ENCODE peak calls at places on chromosomes 3 and 15, in ten cellular contexts. A is left ventricle myocardium inferior, O is astrocyte of the spinal cord, Z is HFFc6, F is AG10803, S is D721Med, B is glutamatergic neuron, N is AG09309, W is heart right ventricle, Q is kidney epithelial cell. H is an unnamed sample.
A peak's percentile ranks its signal among the peaks of the same experiment; 100 is the strongest.

GRCh38 chr3:42032693-42033349 is 58.3 kb upstream of the TRAK1 start:
- DNase-seq in F (peak; percentile 100), A (peak; percentile 46), Q (peak; percentile 85), Z (peak; percentile 97), N (peak; percentile 99), B (peak; percentile 56), W (peak; percentile 39), S (no peak), O (peak; percentile 94), H (peak; percentile 80)

GRCh38 chr15:58538901-58539300 is 107.1 kb downstream of the LIPC start:
- DNase-seq in O (no peak), Q (no peak), F (no peak), W (no peak), Z (no peak), N (no peak), A (no peak), B (no peak), S (no peak), H (no peak)

GRCh38 chr3:55434789-55435188 is 52.3 kb downstream of the WNT5A start:
- DNase-seq in O (no peak), Q (no peak), F (no peak), A (no peak), W (no peak), B (no peak), Z (peak; percentile 17), S (no peak), N (no peak), H (no peak)

GRCh38 chr3:11096266-11097135 is 57.8 kb upstream of the HRH1 start:
- DNase-seq in F (peak; percentile 80), Q (peak; percentile 76), N (peak; percentile 57), S (peak; percentile 34), O (peak; percentile 96), A (peak; percentile 70), W (peak; percentile 61), Z (peak; percentile 79), B (peak; percentile 55), H (peak; percentile 90)

GRCh38 chr3:53719796-53720195 is 126.4 kb downstream of the CHDH start:
- DNase-seq in B (no peak), N (no peak), S (peak; percentile 79), F (no peak), Z (no peak), Q (no peak), W (no peak), A (no peak), O (no peak), H (no peak)

GRCh38 chr3:158847885-158848284 is 46.0 kb downstream of the MFSD1 start:
- DNase-seq in F (no peak), A (no peak), O (no peak), B (no peak), N (no peak), W (no peak), S (no peak), Z (no peak), Q (no peak), H (no peak)

GRCh38 chr3:184262927-184263179 is 1.5 kb upstream of the CAMK2N2 start:
- DNase-seq in Z (no peak), W (no peak), F (no peak), B (no peak), A (no peak), O (no peak), N (no peak), Q (no peak), S (no peak), H (no peak)

GRCh38 chr3:46905661-46906451 is 28.3 kb downstream of the PTH1R start:
- DNase-seq in Q (no peak), S (no peak), Z (no peak), O (no peak), A (no peak), W (no peak), N (no peak), B (no peak), F (no peak), H (no peak)

GRCh38 chr3:14412831-14413380 is 10.5 kb downstream of the SLC6A6 start:
- DNase-seq in Q (no peak), W (peak; percentile 31), A (no peak), B (no peak), N (no peak), S (no peak), O (peak; percentile 60), Z (no peak), F (no peak), H (peak; percentile 81)

GRCh38 chr3:14413381-14414071 is 11.1 kb downstream of the SLC6A6 start:
- DNase-seq in Q (no peak), Z (peak; percentile 82), N (no peak), O (peak; percentile 45), W (no peak), S (no peak), B (no peak), F (no peak), A (no peak), H (no peak)

GRCh38 chr3:14411166-14411526 is 8.7 kb downstream of the SLC6A6 start:
- DNase-seq in Q (no peak), Z (no peak), O (no peak), B (no peak), N (no peak), F (no peak), A (no peak), W (no peak), S (no peak), H (no peak)

GRCh38 chr3:14410501-14411165 is 8.2 kb downstream of the SLC6A6 start:
- DNase-seq in S (no peak), Q (peak; percentile 80), F (peak; percentile 91), N (peak; percentile 83), B (no peak), O (peak; percentile 73), W (no peak), A (no peak), Z (peak; percentile 95), H (no peak)

DNA sequence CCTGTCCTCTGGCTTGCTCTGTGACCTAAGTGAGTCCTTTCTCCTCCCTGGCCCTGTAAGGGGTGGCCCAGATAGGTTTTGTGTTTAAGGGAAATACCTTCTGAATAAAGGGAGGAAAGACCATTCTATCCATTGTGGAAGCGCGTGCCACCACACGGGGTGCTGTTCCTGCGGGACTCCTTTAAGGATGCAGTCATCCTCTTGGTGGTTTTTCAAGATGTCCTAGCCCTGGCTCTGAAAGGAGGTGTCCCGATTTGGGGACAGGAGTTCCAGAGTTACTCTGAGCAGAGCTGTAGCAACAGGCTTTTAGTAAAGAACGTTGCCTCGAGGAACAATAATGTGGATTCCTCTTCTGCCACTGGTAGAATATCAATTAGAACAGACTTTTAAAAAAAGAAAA is 9.6 kb downstream of the SLC6A6 start:
- DNase-seq in A (no peak), B (no peak), Z (no peak), F (no peak), O (no peak), Q (no peak), S (no peak), N (no peak), W (no peak), H (no peak)
- TF ChIP-seq CTCF in A (no peak), B (no peak), Z (peak; percentile 60), F (no peak), O (peak; percentile 30), Q (peak; percentile 29), S (no peak), N (peak; percentile 11), W (no peak), H (no peak)

GRCh38 chr15:42798802-42799201 is 61.9 kb upstream of the CDAN1 start:
- DNase-seq in S (no peak), W (no peak), A (no peak), B (no peak), O (no peak), Q (no peak), N (no peak), Z (no peak), F (no peak), H (no peak)

GRCh38 chr15:42796955-42797779 is 60.2 kb upstream of the CDAN1 start:
- DNase-seq in O (peak; percentile 19), Z (no peak), N (no peak), B (no peak), W (no peak), Q (no peak), S (no peak), A (no peak), F (peak; percentile 12), H (no peak)

GRCh38 chr15:42802168-42802567 is 65.2 kb upstream of the CDAN1 start:
- DNase-seq in B (no peak), Z (no peak), A (no peak), W (no peak), S (no peak), O (no peak), Q (no peak), F (no peak), N (no peak), H (no peak)

GRCh38 chr15:42803436-42803835 is 66.5 kb upstream of the CDAN1 start:
- DNase-seq in B (no peak), N (no peak), O (no peak), Q (no peak), W (no peak), Z (no peak), F (no peak), S (no peak), A (no peak), H (no peak)

GRCh38 chr15:42800731-42801474 is 64.0 kb upstream of the CDAN1 start:
- DNase-seq in F (no peak), Q (no peak), O (no peak), B (no peak), W (no peak), S (no peak), N (no peak), Z (no peak), A (no peak), H (no peak)
- TF ChIP-seq CTCF in F (no peak), Q (no peak), O (peak; percentile 13), B (no peak), W (no peak), S (peak; percentile 19), N (no peak), Z (no peak), A (peak; percentile 27), H (no peak)

DNA sequence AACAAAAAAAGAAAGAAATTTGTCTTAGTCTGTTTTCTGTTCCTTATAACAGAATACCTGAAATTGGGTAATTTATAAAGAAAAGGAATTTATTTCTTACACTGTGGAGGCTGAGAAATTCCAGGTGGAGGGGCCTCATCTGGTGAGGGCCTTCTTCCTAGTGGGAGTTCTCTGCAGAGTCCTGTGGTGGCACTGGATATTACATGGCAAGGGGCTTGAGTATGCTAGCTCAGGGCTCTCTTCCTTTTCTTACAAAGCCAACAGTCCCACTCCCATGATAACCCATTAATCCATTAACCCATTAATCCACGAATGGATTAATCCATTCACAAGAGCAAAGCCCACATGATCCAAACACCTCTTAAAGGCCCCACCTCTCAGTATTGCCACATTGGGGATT is 2.9 kb upstream of the SATB1 start:
- DNase-seq in Q (no peak), F (no peak), N (no peak), A (no peak), W (no peak), O (no peak), Z (no peak), S (no peak), B (no peak), H (no peak)
- TF ChIP-seq CTCF in Q (no peak), F (no peak), N (no peak), A (no peak), W (no peak), O (no peak), Z (no peak), S (no peak), B (no peak), H (no peak)

DNA sequence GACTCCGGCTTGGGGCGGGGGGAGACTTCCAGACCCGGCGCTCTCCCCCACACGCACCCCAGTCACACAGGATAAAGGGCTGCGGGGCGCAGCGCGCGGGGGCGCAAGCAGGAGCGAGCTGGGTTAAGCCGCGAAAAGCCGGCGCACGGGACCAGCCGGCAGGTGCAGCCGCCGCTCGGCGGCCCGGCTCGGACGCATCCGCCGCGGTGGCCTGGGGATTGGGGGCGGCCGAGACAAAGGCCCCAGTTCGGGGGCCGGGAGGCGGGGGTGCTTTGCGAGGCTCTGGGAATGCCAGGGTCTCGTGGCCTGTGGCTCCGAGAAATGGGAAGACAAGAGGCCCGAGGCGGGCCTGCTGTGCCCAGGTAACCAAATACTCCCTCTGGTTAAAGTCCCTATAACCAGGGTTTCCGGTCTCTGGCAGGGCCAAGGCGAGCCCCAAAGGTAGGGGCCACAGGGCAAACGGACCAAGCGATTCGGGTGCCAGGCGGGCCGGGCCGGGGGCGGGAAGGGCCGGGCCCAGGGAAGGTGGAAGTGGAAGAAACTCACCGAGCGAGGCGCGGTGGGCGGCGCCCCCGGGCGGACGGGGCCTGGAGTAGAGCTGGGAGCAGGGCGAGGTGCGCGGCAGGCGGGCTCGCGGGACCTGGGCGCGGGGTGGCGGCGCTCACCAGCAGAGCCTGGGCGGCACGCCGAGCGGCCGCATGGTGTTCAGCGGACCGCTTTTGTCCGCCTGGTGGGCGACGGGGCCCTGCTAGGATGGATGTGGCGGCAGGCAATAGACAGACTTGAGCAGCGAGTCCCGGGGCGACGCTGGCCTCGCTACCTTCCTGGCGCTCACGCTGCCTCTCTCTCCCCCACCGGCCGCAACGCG is at the start of gene GATA2:
- DNase-seq in S (no peak), W (no peak), A (no peak), Q (no peak), N (no peak), O (no peak), B (peak; percentile 62), F (no peak), Z (peak; percentile 24), H (peak; percentile 64)
- TF ChIP-seq CTCF in S (no peak), W (no peak), A (peak; percentile 20), Q (no peak), N (peak; percentile 3), O (no peak), B (no peak), F (no peak), Z (peak; percentile 60), H (no peak)